ENCODE peak calls at places on chromosomes 16 and 17, in five cellular contexts. One of them, this sample, is unnamed.

GRCh38 chr16:57374067-57374534 is 1.8 kb downstream of the CX3CL1 start:
- DNase-seq in ascending aorta: no peak
- DNase-seq in upper lobe of right lung: no peak
- DNase-seq in transverse colon: no peak
- DNase-seq in CD4-positive, alpha-beta T cell: no peak
- DNase-seq in this sample: no peak

GRCh38 chr16:6165330-6165984 is 1067.9 kb upstream of the EEF2KMT start:
- DNase-seq in CD4-positive, alpha-beta T cell: no peak
- DNase-seq in upper lobe of right lung: no peak
- DNase-seq in ascending aorta: no peak
- DNase-seq in transverse colon: no peak
- DNase-seq in this sample: no peak

GRCh38 chr16:14011006-14011405 is 60.1 kb upstream of the MRTFB start:
- DNase-seq in transverse colon: no peak
- DNase-seq in CD4-positive, alpha-beta T cell: no peak
- DNase-seq in upper lobe of right lung: no peak
- DNase-seq in ascending aorta: no peak
- DNase-seq in this sample: no peak

GRCh38 chr16:85350973-85351372 is 238.7 kb upstream of the CIBAR2 start:
- DNase-seq in ascending aorta: peak
- DNase-seq in upper lobe of right lung: peak
- DNase-seq in transverse colon: peak
- DNase-seq in CD4-positive, alpha-beta T cell: no peak
- DNase-seq in this sample: peak

GRCh38 chr17:62807812-62808575 is at the start of gene MARCHF10:
- DNase-seq in CD4-positive, alpha-beta T cell: no peak
- DNase-seq in upper lobe of right lung: peak
- DNase-seq in ascending aorta: no peak
- DNase-seq in transverse colon: peak
- DNase-seq in this sample: no peak

GRCh38 chr16:23318639-23319038 is 16.5 kb downstream of the SCNN1B start:
- DNase-seq in upper lobe of right lung: peak
- DNase-seq in transverse colon: peak
- DNase-seq in ascending aorta: no peak
- DNase-seq in CD4-positive, alpha-beta T cell: no peak
- DNase-seq in this sample: no peak

GRCh38 chr16:85392756-85393673 is 220.1 kb upstream of the GSE1 start:
- DNase-seq in transverse colon: no peak
- DNase-seq in upper lobe of right lung: peak
- DNase-seq in ascending aorta: no peak
- DNase-seq in CD4-positive, alpha-beta T cell: no peak
- DNase-seq in this sample: no peak

GRCh38 chr16:85611455-85612190 is 1.5 kb upstream of the GSE1 start:
- DNase-seq in transverse colon: peak
- DNase-seq in upper lobe of right lung: peak
- DNase-seq in CD4-positive, alpha-beta T cell: no peak
- DNase-seq in ascending aorta: peak
- DNase-seq in this sample: peak

GRCh38 chr17:46179375-46179999 is 13.7 kb downstream of the KANSL1 start:
- DNase-seq in upper lobe of right lung: no peak
- DNase-seq in transverse colon: no peak
- DNase-seq in ascending aorta: no peak
- DNase-seq in CD4-positive, alpha-beta T cell: no peak
- DNase-seq in this sample: no peak

GRCh38 chr17:83171661-83172060 is 92.3 kb downstream of the METRNL start:
- DNase-seq in transverse colon: no peak
- DNase-seq in ascending aorta: no peak
- DNase-seq in CD4-positive, alpha-beta T cell: no peak
- DNase-seq in upper lobe of right lung: no peak
- DNase-seq in this sample: peak

GRCh38 chr17:35257080-35257701 is 14.3 kb downstream of the SLFN5 start:
- DNase-seq in ascending aorta: no peak
- DNase-seq in CD4-positive, alpha-beta T cell: no peak
- DNase-seq in transverse colon: peak
- DNase-seq in upper lobe of right lung: no peak
- DNase-seq in this sample: peak

GRCh38 chr16:64489449-64489848 is 632.4 kb downstream of the CDH11 start:
- DNase-seq in transverse colon: no peak
- DNase-seq in ascending aorta: no peak
- DNase-seq in CD4-positive, alpha-beta T cell: no peak
- DNase-seq in upper lobe of right lung: no peak
- DNase-seq in this sample: no peak

GRCh38 chr16:48350716-48351115 is 34.5 kb downstream of the SIAH1 start:
- DNase-seq in ascending aorta: no peak
- DNase-seq in CD4-positive, alpha-beta T cell: no peak
- DNase-seq in transverse colon: no peak
- DNase-seq in upper lobe of right lung: no peak
- DNase-seq in this sample: no peak

GRCh38 chr17:78923660-78924453 is 1.3 kb downstream of the TIMP2 start:
- DNase-seq in transverse colon: peak
- DNase-seq in ascending aorta: no peak
- DNase-seq in upper lobe of right lung: peak
- DNase-seq in CD4-positive, alpha-beta T cell: peak
- DNase-seq in this sample: no peak

GRCh38 chr16:11836653-11837244 is 14.6 kb downstream of the RSL1D1 start:
- DNase-seq in ascending aorta: no peak
- DNase-seq in transverse colon: no peak
- DNase-seq in upper lobe of right lung: no peak
- DNase-seq in CD4-positive, alpha-beta T cell: no peak
- DNase-seq in this sample: peak

GRCh38 chr17:32267690-32268205 is 2.1 kb downstream of the RHBDL3 start:
- DNase-seq in ascending aorta: no peak
- DNase-seq in upper lobe of right lung: no peak
- DNase-seq in transverse colon: no peak
- DNase-seq in CD4-positive, alpha-beta T cell: no peak
- DNase-seq in this sample: no peak

GRCh38 chr17:46882666-46883065 is 31.3 kb downstream of the WNT9B start:
- DNase-seq in upper lobe of right lung: no peak
- DNase-seq in CD4-positive, alpha-beta T cell: no peak
- DNase-seq in transverse colon: no peak
- DNase-seq in ascending aorta: no peak
- DNase-seq in this sample: no peak

GRCh38 chr17:8104911-8105310 is 13.4 kb downstream of the ALOXE3 start:
- DNase-seq in upper lobe of right lung: peak
- DNase-seq in CD4-positive, alpha-beta T cell: no peak
- DNase-seq in ascending aorta: no peak
- DNase-seq in transverse colon: no peak
- DNase-seq in this sample: no peak

GRCh38 chr16:16021646-16021987 is 72.2 kb downstream of the ABCC1 start:
- DNase-seq in ascending aorta: no peak
- DNase-seq in upper lobe of right lung: no peak
- DNase-seq in transverse colon: no peak
- DNase-seq in CD4-positive, alpha-beta T cell: no peak
- DNase-seq in this sample: no peak

GRCh38 chr16:87897563-87898505 is 28.5 kb upstream of the SLC7A5 start:
- DNase-seq in transverse colon: no peak
- DNase-seq in CD4-positive, alpha-beta T cell: peak
- DNase-seq in upper lobe of right lung: no peak
- DNase-seq in ascending aorta: peak
- DNase-seq in this sample: no peak

GRCh38 chr16:19700319-19700781 is 17.7 kb downstream of the KNOP1 start:
- DNase-seq in ascending aorta: no peak
- DNase-seq in transverse colon: peak
- DNase-seq in CD4-positive, alpha-beta T cell: no peak
- DNase-seq in upper lobe of right lung: no peak
- DNase-seq in this sample: no peak

GRCh38 chr17:66367112-66367511 is 64.7 kb downstream of the PRKCA start:
- DNase-seq in transverse colon: no peak
- DNase-seq in ascending aorta: no peak
- DNase-seq in CD4-positive, alpha-beta T cell: no peak
- DNase-seq in upper lobe of right lung: no peak
- DNase-seq in this sample: no peak

GRCh38 chr17:82813299-82814051 is 26.3 kb downstream of the ZNF750 start:
- DNase-seq in transverse colon: no peak
- DNase-seq in ascending aorta: no peak
- DNase-seq in upper lobe of right lung: no peak
- DNase-seq in CD4-positive, alpha-beta T cell: no peak
- DNase-seq in this sample: no peak

GRCh38 chr17:19996086-19996485 is 13.1 kb upstream of the SPECC1 start:
- DNase-seq in ascending aorta: no peak
- DNase-seq in CD4-positive, alpha-beta T cell: no peak
- DNase-seq in upper lobe of right lung: no peak
- DNase-seq in transverse colon: no peak
- DNase-seq in this sample: peak

GRCh38 chr17:50906443-50906842 is 40.3 kb upstream of the TOB1 start:
- DNase-seq in transverse colon: no peak
- DNase-seq in CD4-positive, alpha-beta T cell: no peak
- DNase-seq in ascending aorta: no peak
- DNase-seq in upper lobe of right lung: no peak
- DNase-seq in this sample: no peak

GRCh38 chr16:50298591-50299507 is 32.5 kb downstream of the ADCY7 start:
- DNase-seq in CD4-positive, alpha-beta T cell: no peak
- DNase-seq in upper lobe of right lung: peak
- DNase-seq in ascending aorta: no peak
- DNase-seq in transverse colon: no peak
- DNase-seq in this sample: no peak

GRCh38 chr17:67421869-67422273 is 44.8 kb downstream of the PITPNC1 start:
- DNase-seq in upper lobe of right lung: no peak
- DNase-seq in CD4-positive, alpha-beta T cell: no peak
- DNase-seq in ascending aorta: no peak
- DNase-seq in transverse colon: peak
- DNase-seq in this sample: no peak

GRCh38 chr16:59330030-59330670 is 596.0 kb upstream of the GOT2 start:
- DNase-seq in CD4-positive, alpha-beta T cell: no peak
- DNase-seq in upper lobe of right lung: no peak
- DNase-seq in ascending aorta: no peak
- DNase-seq in transverse colon: no peak
- DNase-seq in this sample: peak

GRCh38 chr17:6470751-6471521 is 26.7 kb downstream of the PIMREG start:
- DNase-seq in transverse colon: no peak
- DNase-seq in ascending aorta: no peak
- DNase-seq in upper lobe of right lung: no peak
- DNase-seq in CD4-positive, alpha-beta T cell: no peak
- DNase-seq in this sample: no peak

GRCh38 chr17:80918731-80919130 is 72.9 kb upstream of the CHMP6 start:
- DNase-seq in transverse colon: no peak
- DNase-seq in CD4-positive, alpha-beta T cell: no peak
- DNase-seq in upper lobe of right lung: peak
- DNase-seq in ascending aorta: no peak
- DNase-seq in this sample: no peak
- H3K27ac ChIP-seq in transverse colon: no peak
- H3K27ac ChIP-seq in CD4-positive, alpha-beta T cell: no peak
- H3K27ac ChIP-seq in upper lobe of right lung: no peak
- H3K27ac ChIP-seq in ascending aorta: peak
- H3K27ac ChIP-seq in this sample: no peak

DNA sequence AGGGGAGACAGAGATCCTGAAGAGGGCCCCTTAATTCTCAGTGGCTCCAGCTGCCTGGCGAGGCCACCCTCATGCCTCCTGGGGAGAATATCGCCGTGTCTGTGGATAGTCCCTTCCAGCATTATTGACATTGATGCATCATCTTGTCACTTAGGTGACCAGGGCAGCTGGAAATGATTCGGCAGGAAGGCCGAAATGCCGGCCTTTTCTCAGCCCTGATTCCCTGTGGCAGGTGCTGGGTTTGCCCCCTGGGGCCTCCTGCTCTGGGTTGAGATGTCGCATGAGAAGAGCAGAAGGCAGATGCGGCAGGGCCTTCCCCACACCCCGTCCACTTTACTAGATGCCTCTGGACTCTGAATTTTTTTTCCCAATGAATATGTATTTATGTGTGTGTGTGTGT is 89.5 kb downstream of the RAP1GAP2 start:
- DNase-seq in CD4-positive, alpha-beta T cell: no peak
- DNase-seq in upper lobe of right lung: no peak
- DNase-seq in ascending aorta: no peak
- DNase-seq in transverse colon: no peak
- DNase-seq in this sample: peak
- H3K27ac ChIP-seq in CD4-positive, alpha-beta T cell: no peak
- H3K27ac ChIP-seq in upper lobe of right lung: no peak
- H3K27ac ChIP-seq in ascending aorta: no peak
- H3K27ac ChIP-seq in transverse colon: no peak
- H3K27ac ChIP-seq in this sample: peak

DNA sequence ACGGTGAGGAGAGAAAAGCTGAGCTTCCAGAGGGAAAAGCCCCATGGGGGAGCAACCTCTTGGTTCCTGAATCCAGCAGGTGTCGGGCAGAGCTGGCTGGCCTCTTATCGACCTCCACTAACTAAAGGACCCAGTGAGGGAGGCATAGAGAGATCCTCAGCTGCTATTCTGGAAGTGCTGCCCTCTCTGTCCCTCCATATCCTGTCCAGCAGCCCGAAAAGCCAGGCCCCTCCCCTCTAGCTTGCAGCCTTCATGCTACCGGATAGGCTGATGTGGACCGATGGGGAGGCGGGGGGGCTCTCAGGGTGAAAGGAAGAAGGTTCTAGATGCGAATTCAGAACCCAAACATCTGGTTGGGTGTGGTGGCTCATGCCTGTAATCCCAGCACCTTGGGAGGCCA is 24.9 kb downstream of the MXRA7 start:
- DNase-seq in ascending aorta: no peak
- DNase-seq in upper lobe of right lung: no peak
- DNase-seq in transverse colon: no peak
- DNase-seq in CD4-positive, alpha-beta T cell: no peak
- DNase-seq in this sample: peak
- H3K27ac ChIP-seq in ascending aorta: peak
- H3K27ac ChIP-seq in upper lobe of right lung: no peak
- H3K27ac ChIP-seq in transverse colon: peak
- H3K27ac ChIP-seq in CD4-positive, alpha-beta T cell: no peak
- H3K27ac ChIP-seq in this sample: no peak

GRCh38 chr17:47950448-47950847 is 7.2 kb downstream of the PRR15L start:
- DNase-seq in transverse colon: no peak
- DNase-seq in CD4-positive, alpha-beta T cell: no peak
- DNase-seq in ascending aorta: no peak
- DNase-seq in upper lobe of right lung: no peak
- DNase-seq in this sample: no peak
- H3K27ac ChIP-seq in transverse colon: peak
- H3K27ac ChIP-seq in CD4-positive, alpha-beta T cell: no peak
- H3K27ac ChIP-seq in ascending aorta: no peak
- H3K27ac ChIP-seq in upper lobe of right lung: peak
- H3K27ac ChIP-seq in this sample: no peak

GRCh38 chr17:64779344-64780095 is 117.4 kb upstream of the SMURF2 start:
- DNase-seq in ascending aorta: no peak
- DNase-seq in upper lobe of right lung: peak
- DNase-seq in CD4-positive, alpha-beta T cell: no peak
- DNase-seq in transverse colon: peak
- DNase-seq in this sample: no peak

GRCh38 chr17:64781810-64782555 is 119.9 kb upstream of the SMURF2 start:
- DNase-seq in ascending aorta: no peak
- DNase-seq in upper lobe of right lung: no peak
- DNase-seq in transverse colon: no peak
- DNase-seq in CD4-positive, alpha-beta T cell: no peak
- DNase-seq in this sample: no peak

GRCh38 chr17:64781013-64781392 is 118.9 kb upstream of the SMURF2 start:
- DNase-seq in ascending aorta: no peak
- DNase-seq in transverse colon: no peak
- DNase-seq in CD4-positive, alpha-beta T cell: no peak
- DNase-seq in upper lobe of right lung: peak
- DNase-seq in this sample: no peak

GRCh38 chr17:64780096-64781012 is 118.2 kb upstream of the SMURF2 start:
- DNase-seq in CD4-positive, alpha-beta T cell: peak
- DNase-seq in transverse colon: peak
- DNase-seq in upper lobe of right lung: peak
- DNase-seq in ascending aorta: no peak
- DNase-seq in this sample: no peak

GRCh38 chr17:64781394-64781793 is 119.3 kb upstream of the SMURF2 start:
- DNase-seq in CD4-positive, alpha-beta T cell: peak
- DNase-seq in upper lobe of right lung: peak
- DNase-seq in ascending aorta: no peak
- DNase-seq in transverse colon: peak
- DNase-seq in this sample: no peak
- H3K27ac ChIP-seq in CD4-positive, alpha-beta T cell: no peak
- H3K27ac ChIP-seq in upper lobe of right lung: peak
- H3K27ac ChIP-seq in ascending aorta: no peak
- H3K27ac ChIP-seq in transverse colon: peak
- H3K27ac ChIP-seq in this sample: no peak